ENCODE peak calls at places on chromosomes 5 and 9, in nine cellular contexts. T, L, S, W, F, E, I, X and Y are unnamed samples.

GRCh38 chr9:35424356-35425352 is 65.3 kb upstream of the RUSC2 start:
- DNase-seq in T (no peak), L (no peak), S (no peak), W (no peak), F (no peak), E (no peak), I (no peak), X (no peak), Y (no peak)

GRCh38 chr5:173880306-173880985 is 7.7 kb upstream of the CPEB4 start:
- DNase-seq in T (no peak), L (no peak), S (no peak), W (peak), F (peak), E (no peak), I (no peak), X (no peak), Y (peak)

GRCh38 chr5:55427157-55427556 is 107.6 kb downstream of the PLPP1 start:
- DNase-seq in T (no peak), L (no peak), S (no peak), W (peak), F (peak), E (peak), I (no peak), X (no peak), Y (peak)

GRCh38 chr9:82170079-82170662 is 181.6 kb downstream of the SPATA31D1 start:
- DNase-seq in T (no peak), L (no peak), S (no peak), W (no peak), F (no peak), E (no peak), I (no peak), X (no peak), Y (no peak)

GRCh38 chr5:91652678-91653077 is 269.6 kb upstream of the ARRDC3 start:
- DNase-seq in T (no peak), L (no peak), S (no peak), W (no peak), F (no peak), E (no peak), I (no peak), X (no peak), Y (no peak)

GRCh38 chr5:179219661-179220620 is 125.3 kb downstream of the ADAMTS2 start:
- DNase-seq in T (no peak), L (no peak), S (no peak), W (no peak), F (no peak), E (no peak), I (no peak), X (no peak), Y (no peak)

GRCh38 chr9:108994695-108995094 is 18.6 kb downstream of the CTNNAL1 start:
- DNase-seq in T (peak), L (no peak), S (no peak), W (peak), F (peak), E (peak), I (no peak), X (no peak), Y (peak)

GRCh38 chr5:124410539-124410938 is 335.9 kb downstream of the ZNF608 start:
- DNase-seq in T (no peak), L (no peak), S (no peak), W (no peak), F (no peak), E (no peak), I (no peak), X (no peak), Y (no peak)

GRCh38 chr9:135506327-135507103 is 6.0 kb downstream of the MRPS2 start:
- DNase-seq in T (no peak), L (no peak), S (no peak), W (no peak), F (no peak), E (no peak), I (no peak), X (no peak), Y (peak)

GRCh38 chr5:57692582-57693487 is 210.2 kb upstream of the ACTBL2 start:
- DNase-seq in T (peak), L (no peak), S (peak), W (peak), F (peak), E (peak), I (no peak), X (peak), Y (peak)

GRCh38 chr9:114791736-114792135 is 14.1 kb downstream of the TNFSF15 start:
- DNase-seq in T (no peak), L (no peak), S (no peak), W (no peak), F (peak), E (no peak), I (no peak), X (no peak), Y (no peak)